ENCODE peak calls at places on chromosomes 13 and 19, in nine cellular contexts. J, L, Q, F, V, T, N, P and I are unnamed samples.

GRCh38 chr19:17159466-17160393 is 55.4 kb upstream of the USE1 start:
- DNase-seq in F (no peak), P (no peak), L (no peak), V (no peak), Q (no peak), T (no peak), J (no peak), N (no peak), I (no peak)

GRCh38 chr19:50311723-50312635 is 17.2 kb downstream of the KCNC3 start:
- DNase-seq in Q (no peak), F (no peak), N (no peak), J (no peak), L (peak; percentile 94), T (peak; percentile 62), V (no peak), P (no peak), I (no peak)

GRCh38 chr13:31236211-31236786 is 36.5 kb downstream of the B3GLCT start:
- DNase-seq in Q (no peak), N (peak; percentile 29), J (no peak), V (no peak), F (no peak), T (peak; percentile 72), L (no peak), P (no peak), I (no peak)

GRCh38 chr13:91133941-91134772 is 213.3 kb upstream of the MIR17HG start:
- DNase-seq in L (peak; percentile 18), J (peak; percentile 6), P (no peak), V (no peak), Q (no peak), T (peak; percentile 69), N (no peak), F (peak; percentile 29), I (peak; percentile 12)

GRCh38 chr13:112947796-112948195 is 21.2 kb upstream of the MCF2L start:
- DNase-seq in J (no peak), Q (no peak), V (no peak), P (no peak), N (no peak), T (no peak), F (no peak), L (no peak), I (no peak)

GRCh38 chr19:56333506-56333905 is 18.9 kb upstream of the ZSCAN5A start:
- DNase-seq in L (peak; percentile 43), J (peak; percentile 25), N (peak; percentile 3), T (peak; percentile 77), V (no peak), P (no peak), F (no peak), Q (no peak), I (peak; percentile 28)

GRCh38 chr19:3513198-3514140 is 7.4 kb downstream of the FZR1 start:
- DNase-seq in T (no peak), N (no peak), Q (no peak), F (no peak), P (no peak), J (no peak), V (no peak), L (no peak), I (no peak)

GRCh38 chr19:18269336-18269735 is 4.9 kb downstream of the IQCN start:
- DNase-seq in N (no peak), Q (no peak), T (no peak), P (no peak), J (no peak), F (no peak), V (no peak), L (no peak), I (no peak)